ENCODE peak calls at places on chromosome 14, in six cellular contexts. F is CD4-positive, alpha-beta T cell; W is activated CD4-positive, alpha-beta T cell treated with anti-CD3 and anti-CD28 coated beads, Interleukin-2, amount 50 U/mL, for 48 hours; H is stimulated activated CD4-positive, alpha-beta T cell treated with anti-CD3 and anti-CD28 coated beads, Interleukin-1b, Interleukin-23, amount 100 ng/mL, for 24 hours; T is fibroblast of pulmonary artery; P is C1 segment of cervical spinal cord. C is an unnamed sample.

GRCh38 chr14:64841121-64841611 is 38.5 kb downstream of the SPTB start:
- DNase-seq in F (no peak), W (no peak), H (no peak), T (peak), P (no peak), C (peak)

GRCh38 chr14:64878775-64879634 is 702 bp downstream of the SPTB start:
- DNase-seq in F (no peak), W (peak), H (no peak), T (no peak), P (no peak), C (peak)

GRCh38 chr14:95218472-95219193 is 61.3 kb upstream of the DICER1 start:
- DNase-seq in F (no peak), W (no peak), H (no peak), T (no peak), P (no peak), C (no peak)

GRCh38 chr14:77838756-77839565 is 39.1 kb downstream of the ADCK1 start:
- DNase-seq in F (no peak), W (no peak), H (no peak), T (no peak), P (peak), C (no peak)

GRCh38 chr14:70392676-70393075 is 24.2 kb downstream of the SYNJ2BP start:
- DNase-seq in F (no peak), W (no peak), H (no peak), T (no peak), P (no peak), C (no peak)

GRCh38 chr14:105913221-105913620 is 386.8 kb downstream of the TMEM121 start:
- DNase-seq in F (no peak), W (no peak), H (no peak), T (no peak), P (no peak), C (no peak)

GRCh38 chr14:66508846-66509621 is 1.1 kb downstream of the GPHN start:
- DNase-seq in F (peak), W (peak), H (peak), T (peak), P (peak), C (peak)

GRCh38 chr14:84751745-84752144 is 778.2 kb upstream of the FLRT2 start:
- DNase-seq in F (no peak), W (no peak), H (no peak), T (no peak), P (no peak), C (no peak)

GRCh38 chr14:84209021-84209420 is 1320.9 kb upstream of the FLRT2 start:
- DNase-seq in F (no peak), W (no peak), H (no peak), T (peak), P (no peak), C (no peak)

GRCh38 chr14:105839425-105840265 is 313.3 kb downstream of the TMEM121 start:
- DNase-seq in F (no peak), W (no peak), H (no peak), T (no peak), P (no peak), C (no peak)

GRCh38 chr14:72549026-72549425 is 344.9 kb downstream of the DPF3 start:
- DNase-seq in F (no peak), W (no peak), H (no peak), T (no peak), P (no peak), C (no peak)

GRCh38 chr14:64725879-64726584 is 21.8 kb downstream of the PLEKHG3 start:
- DNase-seq in F (no peak), W (no peak), H (no peak), T (no peak), P (no peak), C (no peak)

GRCh38 chr14:102928412-102929348 is 6.2 kb downstream of the AMN start:
- DNase-seq in F (peak), W (peak), H (peak), T (peak), P (no peak), C (no peak)

GRCh38 chr14:72515779-72516770 is 377.8 kb downstream of the DPF3 start:
- DNase-seq in F (no peak), W (no peak), H (no peak), T (peak), P (no peak), C (no peak)

GRCh38 chr14:50247245-50247644 is 15.9 kb upstream of the SOS2 start:
- DNase-seq in F (no peak), W (no peak), H (no peak), T (no peak), P (no peak), C (no peak)